ENCODE peak calls at places on chromosome 16, in six cellular contexts. Y is T-helper 22 cell, L is left cardiac atrium, A is NCI-H460, Q is lung, T is cardiac muscle cell. X is an unnamed sample.

GRCh38 chr16:57742543-57742942 is 7.0 kb downstream of the KATNB1 start:
- DNase-seq in Y (no peak), L (no peak), A (no peak), Q (no peak), T (no peak), X (no peak)

GRCh38 chr16:8173111-8173644 is 417.1 kb downstream of the TMEM114 start:
- DNase-seq in Y (no peak), L (peak), A (peak), Q (peak), T (peak), X (peak)

GRCh38 chr16:53614346-53614745 is 89.3 kb downstream of the RPGRIP1L start:
- DNase-seq in Y (no peak), L (no peak), A (no peak), Q (no peak), T (peak), X (no peak)

GRCh38 chr16:58605562-58605961 is 24.1 kb downstream of the CNOT1 start:
- DNase-seq in Y (no peak), L (no peak), A (no peak), Q (no peak), T (no peak), X (no peak)

GRCh38 chr16:66503612-66504011 is 46.3 kb downstream of the TK2 start:
- DNase-seq in Y (no peak), L (no peak), A (no peak), Q (no peak), T (no peak), X (no peak)

GRCh38 chr16:61923629-61924028 is 112.6 kb downstream of the CDH8 start:
- DNase-seq in Y (no peak), L (no peak), A (no peak), Q (no peak), T (no peak), X (no peak)

GRCh38 chr16:77574867-77575619 is 140.2 kb upstream of the ADAMTS18 start:
- DNase-seq in Y (no peak), L (peak), A (no peak), Q (peak), T (peak), X (no peak)

GRCh38 chr16:57744646-57744903 is 9.0 kb downstream of the KATNB1 start:
- DNase-seq in Y (no peak), L (no peak), A (no peak), Q (no peak), T (no peak), X (no peak)

GRCh38 chr16:89606006-89606405 is 7.4 kb upstream of the DPEP1 start:
- DNase-seq in Y (no peak), L (no peak), A (no peak), Q (no peak), T (no peak), X (no peak)

GRCh38 chr16:25317732-25318316 is 60.2 kb upstream of the ZKSCAN2 start:
- DNase-seq in Y (no peak), L (no peak), A (no peak), Q (no peak), T (no peak), X (no peak)

GRCh38 chr16:21568502-21569189 is 30.7 kb upstream of the METTL9 start:
- DNase-seq in Y (no peak), L (no peak), A (no peak), Q (no peak), T (no peak), X (no peak)

GRCh38 chr16:59604331-59604730 is 870.2 kb upstream of the GOT2 start:
- DNase-seq in Y (no peak), L (no peak), A (no peak), Q (no peak), T (peak), X (no peak)

GRCh38 chr16:21302898-21303528 is 24.9 kb upstream of the CRYM start:
- DNase-seq in Y (no peak), L (no peak), A (peak), Q (no peak), T (peak), X (no peak)

GRCh38 chr16:57061084-57061905 is 31.1 kb upstream of the CPNE2 start:
- DNase-seq in Y (no peak), L (peak), A (peak), Q (peak), T (peak), X (no peak)

GRCh38 chr16:56108724-56109123 is 82.6 kb upstream of the GNAO1 start:
- DNase-seq in Y (no peak), L (no peak), A (no peak), Q (no peak), T (no peak), X (no peak)

GRCh38 chr16:68200120-68200783 is 35.7 kb downstream of the ESRP2 start:
- DNase-seq in Y (no peak), L (no peak), A (peak), Q (no peak), T (peak), X (peak)